ENCODE peak calls at places on chromosomes 13 and 19, in nine cellular contexts. Y, Q, D, N, X, A, O, E and R are unnamed samples.

GRCh38 chr13:39370554-39370953 is 232.4 kb downstream of the LHFPL6 start:
- DNase-seq in Y (no peak), X (no peak), N (no peak), A (peak; percentile 83), Q (no peak), D (no peak), O (peak; percentile 45), E (peak; percentile 83), R (no peak)

GRCh38 chr13:36819811-36820140 is 754 bp downstream of the RFXAP start:
- DNase-seq in O (peak; percentile 38), Q (no peak), E (peak; percentile 20), X (peak; percentile 40), D (peak; percentile 19), A (no peak), Y (no peak), N (no peak), R (no peak)

GRCh38 chr13:98476538-98476966 is 100.4 kb downstream of the STK24 start:
- DNase-seq in O (peak; percentile 93), Q (no peak), N (no peak), D (no peak), E (peak; percentile 90), Y (no peak), X (peak; percentile 80), A (peak; percentile 81), R (no peak)

GRCh38 chr13:98175823-98176222 is 1.2 kb downstream of the RNF113B start:
- DNase-seq in Q (no peak), N (no peak), X (no peak), A (no peak), O (no peak), D (no peak), E (no peak), Y (no peak), R (no peak)

GRCh38 chr13:99132295-99132835 is 68.3 kb upstream of the UBAC2 start:
- DNase-seq in X (no peak), D (no peak), Q (no peak), N (no peak), Y (no peak), E (no peak), A (no peak), O (no peak), R (no peak)

GRCh38 chr13:75521956-75522355 is 15.7 kb downstream of the COMMD6 start:
- DNase-seq in O (no peak), E (no peak), A (no peak), Q (no peak), X (no peak), Y (no peak), N (no peak), D (no peak), R (no peak)

GRCh38 chr19:50258918-50259372 is 55.5 kb downstream of the MYH14 start:
- DNase-seq in Y (no peak), O (peak; percentile 10), Q (no peak), A (no peak), D (no peak), N (no peak), X (no peak), E (no peak), R (no peak)

GRCh38 chr19:46700704-46701103 is 16.2 kb downstream of the PRKD2 start:
- DNase-seq in X (no peak), Y (no peak), D (no peak), Q (no peak), N (no peak), E (no peak), A (no peak), O (no peak), R (no peak)

GRCh38 chr19:51514866-51515481 is 13.4 kb upstream of the SIGLEC12 start:
- DNase-seq in Q (no peak), E (peak; percentile 39), D (no peak), Y (no peak), X (peak; percentile 78), O (peak; percentile 71), A (no peak), N (no peak), R (no peak)

GRCh38 chr19:51513968-51514367 is 12.4 kb upstream of the SIGLEC12 start:
- DNase-seq in E (no peak), O (no peak), D (no peak), N (no peak), Q (no peak), A (no peak), Y (no peak), X (no peak), R (no peak)

GRCh38 chr19:51508059-51508733 is 6.6 kb upstream of the SIGLEC12 start:
- DNase-seq in Y (no peak), E (no peak), O (no peak), N (no peak), Q (no peak), A (no peak), D (no peak), X (no peak), R (no peak)

GRCh38 chr19:51509823-51510660 is 8.4 kb upstream of the SIGLEC12 start:
- DNase-seq in Y (no peak), D (no peak), Q (no peak), N (no peak), X (no peak), O (no peak), E (no peak), A (no peak), R (no peak)

DNA sequence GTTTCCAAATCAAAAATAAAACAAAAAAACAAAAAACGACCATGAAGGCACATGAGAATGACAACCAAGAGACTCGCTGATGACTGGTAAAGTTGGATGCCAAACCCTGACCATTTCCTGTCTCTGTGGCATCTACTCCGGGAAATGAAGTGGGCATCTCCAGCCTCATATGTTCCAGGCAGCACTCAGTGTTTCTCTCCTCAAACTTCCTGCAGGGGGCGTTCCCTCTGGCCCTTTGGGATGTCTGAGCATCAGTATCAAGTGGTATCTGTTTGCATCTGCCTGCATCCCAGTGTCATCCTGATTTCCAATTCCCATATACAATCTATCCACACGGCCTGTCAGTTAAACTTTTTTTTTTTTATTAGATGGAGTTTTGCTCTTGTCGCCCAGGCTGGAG is 9.8 kb upstream of the SIGLEC12 start:
- DNase-seq in O (peak; percentile 17), X (peak; percentile 2), N (no peak), Q (no peak), A (no peak), Y (no peak), D (no peak), E (no peak), R (no peak)
- TF ChIP-seq CTCF in O (peak; percentile 30), X (peak; percentile 36), N (no peak), Q (no peak), A (no peak), Y (no peak), D (no peak), E (no peak), R (no peak)

GRCh38 chr19:45079063-45079910 is at the start of gene GEMIN7:
- DNase-seq in N (peak; percentile 53), X (peak; percentile 70), D (peak; percentile 67), Q (peak; percentile 89), A (peak; percentile 84), E (peak; percentile 69), O (peak; percentile 70), Y (no peak), R (peak; percentile 64)
- TF ChIP-seq CTCF in N (no peak), X (peak; percentile 7), D (peak; percentile 26), Q (no peak), A (no peak), E (no peak), O (no peak), Y (peak; percentile 39), R (peak; percentile 15)

GRCh38 chr13:42487221-42487620 is 86.7 kb upstream of the TNFSF11 start:
- DNase-seq in D (no peak), E (no peak), A (no peak), Q (no peak), Y (no peak), N (no peak), O (peak; percentile 82), X (peak; percentile 82), R (no peak)
- TF ChIP-seq CTCF in D (no peak), E (no peak), A (no peak), Q (no peak), Y (no peak), N (no peak), O (no peak), X (no peak), R (no peak)

GRCh38 chr19:41306394-41306793 is 3.6 kb upstream of the CCDC97 start:
- DNase-seq in O (no peak), Q (no peak), D (no peak), N (no peak), E (no peak), Y (no peak), X (no peak), A (no peak), R (no peak)

GRCh38 chr19:41309225-41310030 is 544 bp upstream of the CCDC97 start:
- DNase-seq in D (no peak), N (no peak), Q (no peak), O (no peak), X (no peak), E (no peak), A (no peak), Y (no peak), R (no peak)

GRCh38 chr19:41308450-41309224 is 1.3 kb upstream of the CCDC97 start:
- DNase-seq in E (peak; percentile 73), N (peak; percentile 99), O (peak; percentile 94), D (peak; percentile 96), Y (peak; percentile 91), X (peak; percentile 93), A (peak; percentile 97), Q (peak; percentile 96), R (peak; percentile 98)

GRCh38 chr19:41307090-41307875 is 2.7 kb upstream of the CCDC97 start:
- DNase-seq in N (no peak), Y (no peak), D (no peak), O (no peak), E (no peak), Q (no peak), A (no peak), X (no peak), R (no peak)

GRCh38 chr19:41307954-41308449 is 2.0 kb upstream of the CCDC97 start:
- DNase-seq in Y (no peak), Q (no peak), A (no peak), D (no peak), E (no peak), N (no peak), O (no peak), X (no peak), R (no peak)
- TF ChIP-seq CTCF in Y (no peak), Q (no peak), A (no peak), D (no peak), E (no peak), N (no peak), O (no peak), X (no peak), R (no peak)

DNA sequence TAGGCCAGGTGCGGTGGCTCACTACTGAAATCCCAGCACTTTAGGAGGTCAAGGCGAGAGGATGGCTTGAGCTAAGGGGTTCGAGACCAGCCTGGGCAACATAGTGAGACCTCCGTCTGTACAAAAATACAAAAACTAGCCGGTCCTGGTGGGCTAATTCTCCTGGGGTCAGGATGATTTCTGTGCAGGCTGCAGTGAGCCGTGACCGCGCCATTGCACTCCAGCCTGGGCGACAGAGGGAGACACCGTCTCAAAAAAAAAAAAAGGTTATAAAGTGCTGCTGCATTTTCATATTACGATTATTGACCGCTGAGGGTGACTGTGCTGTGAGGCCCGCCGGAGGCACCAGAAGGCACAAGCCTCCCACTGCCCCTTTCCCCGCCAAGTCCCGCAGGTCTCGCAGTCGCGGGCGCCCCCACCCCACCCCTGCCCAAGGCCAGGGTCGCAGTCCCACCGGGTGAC is 477 bp upstream of the PLEKHF1 start:
- DNase-seq in D (no peak), E (no peak), O (no peak), A (no peak), N (no peak), Y (no peak), X (no peak), Q (no peak), R (no peak)
- TF ChIP-seq CTCF in D (no peak), E (no peak), O (no peak), A (peak; percentile 4), N (peak; percentile 12), Y (no peak), X (no peak), Q (no peak), R (no peak)